ENCODE peak calls at places on chromosome 2, in eight cellular contexts. R is RWPE1, K is H1, A is vagina, P is neural progenitor cell, J is psoas muscle, V is A549, X is cardiac muscle cell. I is an unnamed sample.
A peak's percentile ranks its signal among the peaks of the same experiment; 100 is the strongest.

GRCh38 chr2:116696903-116697302 is 1117.6 kb upstream of the DDX18 start:
- DNase-seq in V (no peak), P (no peak), X (no peak), J (no peak), K (no peak), R (no peak), A (no peak), I (no peak)

GRCh38 chr2:212893216-212893615 is 258.2 kb downstream of the IKZF2 start:
- DNase-seq in P (peak; percentile 78), R (no peak), V (no peak), K (no peak), J (no peak), A (no peak), X (no peak), I (no peak)

GRCh38 chr2:73701968-73702665 is 35.0 kb downstream of the TPRKB start:
- DNase-seq in X (no peak), K (no peak), A (peak; percentile 67), P (no peak), V (no peak), R (no peak), J (no peak), I (no peak)

GRCh38 chr2:10584242-10584753 is 105.5 kb downstream of the NOL10 start:
- DNase-seq in R (no peak), K (no peak), P (no peak), J (no peak), X (no peak), A (no peak), V (peak; percentile 77), I (no peak)

GRCh38 chr2:28689764-28690163 is 61.9 kb upstream of the PPP1CB start:
- DNase-seq in P (no peak), R (no peak), A (no peak), X (no peak), K (no peak), V (no peak), J (no peak), I (no peak)

GRCh38 chr2:237475704-237476107 is 11.3 kb upstream of the MLPH start:
- DNase-seq in A (no peak), K (no peak), V (peak; percentile 76), P (no peak), X (peak; percentile 73), J (peak; percentile 42), R (peak; percentile 47), I (peak; percentile 36)

GRCh38 chr2:199588054-199588453 is 130.3 kb upstream of the SATB2 start:
- DNase-seq in K (no peak), P (no peak), V (no peak), A (no peak), J (no peak), R (no peak), X (no peak), I (no peak)

GRCh38 chr2:39678170-39678569 is 12.5 kb downstream of the TMEM178A start:
- DNase-seq in A (no peak), J (no peak), X (no peak), V (no peak), K (no peak), R (no peak), P (no peak), I (no peak)

GRCh38 chr2:11765501-11765900 is 19.1 kb downstream of the LPIN1 start:
- DNase-seq in J (no peak), V (no peak), R (no peak), P (no peak), K (no peak), X (no peak), A (no peak), I (no peak)

GRCh38 chr2:9982891-9983290 is 31.4 kb downstream of the GRHL1 start:
- DNase-seq in R (no peak), J (no peak), K (no peak), X (no peak), V (no peak), A (no peak), P (no peak), I (no peak)

GRCh38 chr2:61758991-61759390 is 94.9 kb downstream of the FAM161A start:
- DNase-seq in R (no peak), X (peak; percentile 90), P (no peak), V (peak; percentile 26), K (no peak), A (no peak), J (no peak), I (peak; percentile 29)
- H3K27ac ChIP-seq in R (peak overlapping the region; percentile 85), X (no peak overlapping the region), P (no peak overlapping the region), V (peak overlapping the region; percentile 77), K (no peak overlapping the region), A (no peak overlapping the region), J (no peak overlapping the region), I (peak overlapping the region; percentile 73)

DNA sequence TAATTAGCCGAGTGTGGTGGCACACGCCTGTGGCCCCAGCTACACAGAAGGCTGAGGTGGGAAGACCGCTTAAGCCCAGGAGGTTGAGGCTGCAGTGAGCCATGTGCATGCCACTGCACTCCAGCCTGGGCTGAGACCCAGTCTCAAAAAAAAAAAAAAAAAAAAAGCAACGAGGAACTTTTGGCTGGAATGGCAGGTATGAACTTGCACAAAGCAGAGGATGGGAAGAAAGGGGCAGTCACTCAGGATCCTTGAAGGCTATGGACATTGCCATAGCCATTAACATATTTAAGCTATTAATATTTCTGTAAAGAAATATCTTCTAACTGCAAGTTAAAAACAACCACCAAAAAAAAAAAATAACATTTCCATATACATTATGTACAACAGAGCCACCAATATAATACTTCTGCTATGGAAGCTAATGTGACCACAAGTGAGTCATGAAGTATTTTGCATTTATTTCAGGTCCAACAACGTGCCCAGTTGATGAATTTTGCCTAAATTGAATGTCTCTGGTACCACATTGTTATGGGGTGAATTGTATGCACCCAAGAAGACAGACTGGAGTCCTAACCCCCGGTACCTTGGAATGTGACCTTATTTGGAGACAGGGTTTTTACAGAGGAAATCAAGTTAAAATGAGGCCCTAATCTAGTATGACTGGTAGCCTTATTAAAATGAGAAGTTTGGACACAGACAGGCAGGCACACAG is 102.9 kb downstream of the RBMS1 start:
- DNase-seq in A (no peak), J (no peak), V (no peak), X (no peak), R (peak; percentile 44), K (no peak), P (no peak), I (no peak)
- H3K27ac ChIP-seq in A (no peak overlapping the region), J (peak overlapping the region; percentile 56), V (peak overlapping the region; percentile 88), X (no peak overlapping the region), R (peak overlapping the region; percentile 81), K (no peak overlapping the region), P (no peak overlapping the region), I (peak overlapping the region; percentile 76)

DNA sequence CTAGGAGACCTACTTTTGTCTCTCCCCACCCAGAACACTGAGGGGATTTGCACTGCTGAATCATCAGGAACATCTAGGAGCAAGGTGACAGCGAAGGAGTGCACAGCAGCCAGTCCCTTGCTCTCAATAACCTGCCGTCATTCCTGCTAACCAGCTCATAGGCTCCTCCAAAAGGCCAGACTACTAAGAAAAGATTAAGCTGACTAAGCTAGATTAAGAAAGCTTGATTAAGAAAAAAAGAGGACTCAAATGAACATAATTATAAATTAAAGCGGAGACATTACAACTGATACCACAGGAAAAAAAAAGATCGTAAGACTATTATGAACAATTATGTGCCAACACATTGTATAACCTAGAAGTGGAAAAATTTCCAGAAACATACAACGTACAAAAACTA is 1254.8 kb upstream of the CHAC2 start:
- DNase-seq in X (no peak), J (no peak), A (no peak), V (no peak), R (no peak), K (no peak), P (no peak), I (no peak)
- H3K27ac ChIP-seq in X (no peak overlapping the region), J (no peak overlapping the region), A (no peak overlapping the region), V (no peak overlapping the region), R (no peak overlapping the region), K (no peak overlapping the region), P (no peak overlapping the region), I (no peak overlapping the region)

DNA sequence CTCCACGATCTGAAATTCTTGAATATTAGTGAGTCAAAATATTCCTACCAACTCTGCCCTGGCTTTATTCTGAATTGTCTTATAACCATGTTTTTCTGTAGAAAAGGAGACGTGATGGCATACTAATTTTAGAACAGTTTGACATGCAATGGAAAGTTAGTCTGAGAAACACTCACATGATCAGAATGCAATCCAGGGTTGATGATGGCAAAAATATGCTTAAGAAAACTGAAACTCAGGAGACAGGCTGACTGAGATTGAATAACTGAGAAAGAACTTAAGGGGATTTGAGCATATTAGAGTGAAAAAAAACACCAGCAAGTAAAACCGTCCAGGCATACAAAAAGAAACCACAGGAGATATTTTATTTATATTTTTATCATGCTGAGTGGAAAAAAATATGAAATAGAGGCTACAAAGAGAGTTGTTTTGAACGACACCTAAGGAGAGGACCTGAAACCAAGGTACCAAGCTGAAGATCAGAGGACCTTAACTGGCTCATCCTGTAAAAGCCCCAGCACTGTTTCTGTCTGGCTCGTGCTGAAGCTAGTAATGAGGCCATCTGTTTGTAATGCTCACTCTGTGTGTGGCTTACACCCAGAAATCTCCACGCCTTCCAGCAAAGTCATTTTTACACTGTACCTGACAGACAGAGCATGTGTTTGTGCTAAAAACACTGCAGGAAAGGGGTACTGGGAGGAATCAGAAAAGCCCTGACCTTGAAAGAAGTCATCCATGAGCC is 437.1 kb upstream of the PKDCC start:
- DNase-seq in R (no peak), V (no peak), J (no peak), P (no peak), A (no peak), X (peak; percentile 77), K (no peak), I (no peak)
- H3K27ac ChIP-seq in R (no peak overlapping the region), V (no peak overlapping the region), J (peak overlapping the region; percentile 32), P (no peak overlapping the region), A (peak overlapping the region; percentile 59), X (no peak overlapping the region), K (no peak overlapping the region), I (no peak overlapping the region)